ENCODE peak calls at places on chromosomes 11 and 22, in nine cellular contexts. P is neural crest cell, A is MCF 10A, Q is heart left ventricle, G is endothelial cell, W is HFF-Myc, F is psoas muscle, E is pancreas, K is WTC11. I is an unnamed sample.

GRCh38 chr22:29351891-29352290 is 36.4 kb upstream of the RASL10A start:
- DNase-seq in Q (no peak), K (no peak), W (no peak), P (no peak), F (no peak), G (no peak), E (no peak), A (no peak), I (no peak)

GRCh38 chr11:36033082-36033751 is 89.4 kb downstream of the LDLRAD3 start:
- DNase-seq in K (no peak), F (no peak), W (no peak), E (no peak), G (no peak), A (no peak), Q (no peak), P (no peak), I (no peak)

GRCh38 chr11:35288817-35289541 is 130.4 kb downstream of the SLC1A2 start:
- DNase-seq in P (no peak), W (peak), G (no peak), E (no peak), K (no peak), F (no peak), A (peak), Q (no peak), I (no peak)

GRCh38 chr22:24563246-24563645 is 7.4 kb downstream of the SNRPD3 start:
- DNase-seq in F (no peak), K (no peak), W (no peak), G (no peak), P (no peak), A (no peak), E (no peak), Q (no peak), I (no peak)

GRCh38 chr22:49629586-49630447 is 197.9 kb downstream of the BRD1 start:
- DNase-seq in G (no peak), A (no peak), K (no peak), F (no peak), P (no peak), E (no peak), W (no peak), Q (peak), I (no peak)

GRCh38 chr22:48734359-48734758 is 1093.3 kb downstream of the BRD1 start:
- DNase-seq in E (no peak), K (no peak), W (no peak), Q (peak), F (no peak), P (no peak), A (no peak), G (no peak), I (no peak)

GRCh38 chr22:25702046-25702445 is 39.9 kb upstream of the MYO18B start:
- DNase-seq in F (no peak), W (peak), Q (no peak), P (no peak), E (no peak), A (peak), G (no peak), K (no peak), I (peak)

GRCh38 chr22:16586170-16586569 is 6.4 kb downstream of the CCT8L2 start:
- DNase-seq in Q (no peak), G (no peak), W (no peak), A (no peak), F (no peak), P (no peak), E (no peak), K (no peak), I (no peak)

GRCh38 chr11:117019871-117020270 is 78.4 kb downstream of the SIK3 start:
- DNase-seq in A (no peak), G (no peak), Q (no peak), P (no peak), K (no peak), W (no peak), F (no peak), E (no peak), I (no peak)

GRCh38 chr22:27636716-27637503 is 164.6 kb downstream of the MN1 start:
- DNase-seq in A (no peak), Q (no peak), G (no peak), K (no peak), W (no peak), E (no peak), P (no peak), F (peak), I (no peak)

GRCh38 chr11:103851166-103851651 is 185.2 kb upstream of the DDI1 start:
- DNase-seq in F (no peak), G (no peak), W (no peak), Q (no peak), A (no peak), E (peak), K (no peak), P (no peak), I (no peak)

GRCh38 chr11:35106595-35106994 is 32.4 kb upstream of the CD44 start:
- DNase-seq in K (no peak), E (no peak), Q (no peak), W (no peak), P (no peak), F (no peak), A (no peak), G (no peak), I (no peak)

GRCh38 chr11:80155412-80156017 is 714.7 kb upstream of the TENM4 start:
- DNase-seq in E (no peak), K (no peak), G (peak), F (no peak), W (no peak), P (peak), A (peak), Q (no peak), I (peak)

GRCh38 chr22:19796169-19796568 is 35.6 kb downstream of the TBX1 start:
- DNase-seq in P (no peak), K (no peak), A (no peak), W (no peak), F (no peak), Q (peak), G (no peak), E (no peak), I (no peak)

GRCh38 chr22:27238935-27239510 is 562.5 kb downstream of the MN1 start:
- DNase-seq in G (no peak), A (peak), W (peak), P (no peak), K (no peak), E (peak), F (peak), Q (peak), I (peak)

GRCh38 chr22:32355760-32356159 is 1.9 kb upstream of the RFPL3 start:
- DNase-seq in P (no peak), F (no peak), A (peak), W (no peak), E (no peak), K (peak), G (no peak), Q (no peak), I (peak)

GRCh38 chr11:60844870-60845221 is 2.9 kb downstream of the CCDC86 start:
- DNase-seq in K (no peak), E (no peak), F (no peak), P (no peak), W (no peak), G (no peak), Q (no peak), A (no peak), I (no peak)

GRCh38 chr11:61693897-61694840 is 14.0 kb downstream of the DAGLA start:
- DNase-seq in K (no peak), G (no peak), A (peak), F (no peak), Q (no peak), P (no peak), W (no peak), E (peak), I (no peak)

GRCh38 chr11:118621071-118621815 is 13.8 kb downstream of the PHLDB1 start:
- DNase-seq in K (peak), F (peak), Q (peak), E (peak), A (peak), G (peak), P (peak), W (peak), I (peak)

GRCh38 chr11:33448461-33449130 is 191.4 kb downstream of the HIPK3 start:
- DNase-seq in G (no peak), F (no peak), E (no peak), W (no peak), P (no peak), Q (no peak), K (no peak), A (peak), I (peak)

GRCh38 chr11:65262775-65263174 is 1.0 kb downstream of the POLA2 start:
- DNase-seq in G (no peak), E (no peak), W (no peak), P (no peak), F (no peak), Q (no peak), A (no peak), K (no peak), I (no peak)

GRCh38 chr11:111586305-111586915 is 15.8 kb upstream of the SIK2 start:
- DNase-seq in G (peak), F (no peak), E (peak), Q (no peak), K (no peak), P (peak), A (peak), W (no peak), I (peak)

GRCh38 chr22:43561421-43562178 is 149.8 kb downstream of the MPPED1 start:
- DNase-seq in P (no peak), K (no peak), Q (no peak), A (no peak), E (no peak), F (no peak), W (no peak), G (no peak), I (no peak)
- TF ChIP-seq CTCF in P (no peak), K (no peak), Q (no peak), A (no peak), E (no peak), F (no peak), W (no peak), G (no peak), I (no peak)

DNA sequence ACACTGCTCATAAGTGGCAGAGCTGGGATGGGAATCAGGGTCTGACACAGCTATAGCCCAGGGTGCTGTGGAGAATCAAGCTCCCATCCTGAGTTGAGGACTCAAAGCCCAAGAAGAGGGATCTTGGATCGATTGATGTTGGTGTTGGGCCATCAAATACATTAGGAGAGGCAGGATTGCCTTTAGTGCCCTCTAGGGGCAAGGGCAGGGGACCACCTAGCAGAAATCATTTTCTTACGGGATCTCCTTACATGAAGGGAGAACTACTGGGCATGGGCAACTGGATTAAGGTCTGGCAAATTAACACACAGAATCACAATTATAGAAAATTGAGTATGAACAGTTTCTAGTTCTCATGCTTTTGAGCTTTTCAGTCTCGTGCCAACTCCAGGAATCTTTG is 24.9 kb upstream of the EMSY start:
- DNase-seq in Q (no peak), F (no peak), A (peak), W (no peak), K (peak), G (peak), P (no peak), E (peak), I (peak)
- TF ChIP-seq CTCF in Q (peak), F (peak), A (peak), W (peak), K (peak), G (peak), P (peak), E (peak), I (no peak)

DNA sequence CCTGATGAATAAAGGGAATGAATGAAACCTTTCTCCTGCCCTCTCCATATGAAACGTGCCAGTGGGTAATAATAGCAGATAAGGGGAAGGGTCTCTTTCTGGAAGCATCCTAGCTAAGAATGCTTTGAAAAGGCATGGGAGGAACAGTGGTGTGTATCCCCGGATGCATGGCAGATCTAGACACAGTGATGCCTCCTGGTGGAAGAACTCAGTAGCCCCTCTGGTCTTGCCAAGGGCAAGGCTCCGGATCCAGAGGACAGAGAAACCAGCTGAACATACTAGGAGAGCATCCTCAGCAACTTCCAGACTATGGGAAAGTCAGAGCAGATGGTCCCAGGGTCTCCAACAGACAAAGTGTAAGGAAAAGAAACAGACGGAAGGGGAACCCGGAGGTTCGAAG is 6.4 kb downstream of the BAIAP2L2 start:
- DNase-seq in A (peak), E (no peak), P (no peak), F (no peak), W (no peak), K (peak), G (no peak), Q (peak), I (no peak)
- TF ChIP-seq CTCF in A (peak), E (no peak), P (peak), F (peak), W (peak), K (no peak), G (no peak), Q (no peak), I (no peak)

GRCh38 chr22:44284711-44285110 is 28.0 kb downstream of the SHISAL1 start:
- DNase-seq in W (no peak), K (no peak), A (no peak), F (no peak), E (no peak), P (no peak), Q (peak), G (no peak), I (no peak)
- TF ChIP-seq CTCF in W (no peak), K (no peak), A (no peak), F (no peak), E (no peak), P (no peak), Q (no peak), G (no peak), I (no peak)

GRCh38 chr11:76810151-76810853 is 27.1 kb downstream of the TSKU start:
- DNase-seq in W (no peak), K (no peak), Q (no peak), P (peak), E (no peak), F (no peak), A (peak), G (peak), I (peak)
- TF ChIP-seq CTCF in W (peak), K (no peak), Q (peak), P (peak), E (peak), F (peak), A (peak), G (peak), I (peak)

GRCh38 chr22:38202437-38203089 is 769 bp downstream of the MAFF start:
- DNase-seq in Q (peak), F (peak), E (peak), K (peak), W (no peak), G (peak), A (peak), P (peak), I (peak)
- TF ChIP-seq CTCF in Q (peak), F (peak), E (no peak), K (no peak), W (no peak), G (no peak), A (no peak), P (peak), I (no peak)

DNA sequence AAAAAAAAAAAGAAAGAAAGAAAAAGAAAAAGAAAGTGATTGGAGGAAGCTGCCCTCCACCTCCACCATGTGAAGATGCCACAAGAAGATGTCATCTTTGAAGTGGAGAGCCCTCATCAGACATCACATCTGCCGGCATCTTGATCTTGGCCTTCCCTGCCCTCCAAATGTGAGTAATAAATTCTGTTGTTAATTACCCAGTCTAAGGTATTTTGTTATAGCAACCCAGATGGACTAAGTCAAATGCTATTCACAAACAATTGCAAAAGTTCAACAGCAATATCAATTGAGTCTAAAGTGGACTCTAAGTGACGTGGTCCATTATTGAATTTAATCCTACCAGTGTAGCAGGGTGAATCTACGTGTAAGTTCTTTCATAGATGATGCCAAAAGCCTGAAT is 55.9 kb upstream of the NUP160 start:
- DNase-seq in Q (no peak), W (no peak), P (no peak), A (no peak), E (no peak), F (no peak), K (no peak), G (no peak), I (no peak)
- TF ChIP-seq CTCF in Q (no peak), W (no peak), P (no peak), A (no peak), E (no peak), F (no peak), K (no peak), G (no peak), I (no peak)

DNA sequence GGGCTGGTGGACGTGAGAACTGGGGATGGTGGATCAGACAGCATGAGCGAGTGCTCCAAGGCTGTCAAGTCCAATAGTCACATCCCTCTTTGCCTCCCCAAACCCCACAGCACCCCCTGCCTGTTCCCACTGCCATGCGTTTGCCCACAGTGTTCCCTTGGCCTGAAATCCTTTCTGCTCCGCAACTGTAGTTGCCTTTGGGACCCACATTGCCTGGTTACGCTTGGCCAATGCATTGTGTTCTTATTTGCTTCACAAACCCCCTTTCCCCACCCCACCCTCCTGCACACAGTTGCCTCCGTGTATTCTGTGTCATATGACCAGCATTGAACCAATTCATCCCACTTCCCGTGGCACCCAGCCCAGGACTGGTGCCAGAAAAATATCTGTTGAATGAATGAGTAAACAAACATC is 2.1 kb upstream of the KIAA0930 start:
- DNase-seq in K (no peak), Q (no peak), F (no peak), W (no peak), E (peak), P (no peak), A (peak), G (no peak), I (no peak)
- TF ChIP-seq CTCF in K (no peak), Q (no peak), F (no peak), W (peak), E (no peak), P (no peak), A (no peak), G (no peak), I (no peak)

I was measured in RWPE1.